ENCODE peak calls at places on chromosomes 7 and 10, in four cellular contexts. One of them, this sample, is unnamed.

GRCh38 chr7:39589323-39590111 is 23.3 kb downstream of the YAE1 start:
- DNase-seq in choroid plexus epithelial cell: peak; percentile 93
- DNase-seq in heart left ventricle: peak; percentile 25
- DNase-seq in thyroid gland: no peak
- DNase-seq in this sample: no peak

GRCh38 chr10:28326516-28327493 is 23.9 kb upstream of the MPP7 start:
- DNase-seq in heart left ventricle: peak; percentile 74
- DNase-seq in choroid plexus epithelial cell: peak; percentile 47
- DNase-seq in thyroid gland: peak; percentile 82
- DNase-seq in this sample: no peak

GRCh38 chr10:46541017-46541661 is 15.3 kb downstream of the GPRIN2 start:
- DNase-seq in heart left ventricle: no peak
- DNase-seq in choroid plexus epithelial cell: peak; percentile 49
- DNase-seq in thyroid gland: peak; percentile 40
- DNase-seq in this sample: peak; percentile 94

GRCh38 chr10:87852092-87852491 is 11.2 kb downstream of the KLLN start:
- DNase-seq in thyroid gland: no peak
- DNase-seq in choroid plexus epithelial cell: no peak
- DNase-seq in heart left ventricle: no peak
- DNase-seq in this sample: no peak

GRCh38 chr7:132635127-132635526 is 58.9 kb upstream of the PLXNA4 start:
- DNase-seq in thyroid gland: no peak
- DNase-seq in choroid plexus epithelial cell: no peak
- DNase-seq in heart left ventricle: no peak
- DNase-seq in this sample: no peak

GRCh38 chr7:6709808-6710207 is 3.1 kb upstream of the ZNF12 start:
- DNase-seq in choroid plexus epithelial cell: no peak
- DNase-seq in heart left ventricle: no peak
- DNase-seq in thyroid gland: no peak
- DNase-seq in this sample: no peak

GRCh38 chr10:119306514-119306951 is 99.2 kb downstream of the GRK5 start:
- DNase-seq in heart left ventricle: no peak
- DNase-seq in thyroid gland: no peak
- DNase-seq in choroid plexus epithelial cell: no peak
- DNase-seq in this sample: no peak

GRCh38 chr7:95871078-95871848 is 98.9 kb downstream of the DYNC1I1 start:
- DNase-seq in heart left ventricle: peak; percentile 20
- DNase-seq in choroid plexus epithelial cell: peak; percentile 78
- DNase-seq in thyroid gland: peak; percentile 38
- DNase-seq in this sample: no peak

GRCh38 chr7:30048582-30048981 is 20.4 kb downstream of the PLEKHA8 start:
- DNase-seq in thyroid gland: no peak
- DNase-seq in choroid plexus epithelial cell: no peak
- DNase-seq in heart left ventricle: no peak
- DNase-seq in this sample: no peak

GRCh38 chr10:110307805-110308204 is 3.1 kb upstream of the SMNDC1 start:
- DNase-seq in choroid plexus epithelial cell: no peak
- DNase-seq in thyroid gland: no peak
- DNase-seq in heart left ventricle: no peak
- DNase-seq in this sample: no peak

GRCh38 chr7:105971867-105972266 is 8.8 kb downstream of the CDHR3 start:
- DNase-seq in choroid plexus epithelial cell: no peak
- DNase-seq in thyroid gland: peak; percentile 33
- DNase-seq in heart left ventricle: no peak
- DNase-seq in this sample: no peak

GRCh38 chr10:35422236-35422635 is 85.9 kb downstream of the CCNY start:
- DNase-seq in choroid plexus epithelial cell: no peak
- DNase-seq in thyroid gland: no peak
- DNase-seq in heart left ventricle: no peak
- DNase-seq in this sample: no peak

GRCh38 chr7:139127648-139128047 is 18.1 kb upstream of the ZC3HAV1 start:
- DNase-seq in choroid plexus epithelial cell: peak; percentile 39
- DNase-seq in heart left ventricle: no peak
- DNase-seq in thyroid gland: no peak
- DNase-seq in this sample: no peak
- TF ChIP-seq CTCF in choroid plexus epithelial cell: no peak
- TF ChIP-seq CTCF in heart left ventricle: no peak
- TF ChIP-seq CTCF in thyroid gland: no peak
- TF ChIP-seq CTCF in this sample: peak; percentile 50

DNA sequence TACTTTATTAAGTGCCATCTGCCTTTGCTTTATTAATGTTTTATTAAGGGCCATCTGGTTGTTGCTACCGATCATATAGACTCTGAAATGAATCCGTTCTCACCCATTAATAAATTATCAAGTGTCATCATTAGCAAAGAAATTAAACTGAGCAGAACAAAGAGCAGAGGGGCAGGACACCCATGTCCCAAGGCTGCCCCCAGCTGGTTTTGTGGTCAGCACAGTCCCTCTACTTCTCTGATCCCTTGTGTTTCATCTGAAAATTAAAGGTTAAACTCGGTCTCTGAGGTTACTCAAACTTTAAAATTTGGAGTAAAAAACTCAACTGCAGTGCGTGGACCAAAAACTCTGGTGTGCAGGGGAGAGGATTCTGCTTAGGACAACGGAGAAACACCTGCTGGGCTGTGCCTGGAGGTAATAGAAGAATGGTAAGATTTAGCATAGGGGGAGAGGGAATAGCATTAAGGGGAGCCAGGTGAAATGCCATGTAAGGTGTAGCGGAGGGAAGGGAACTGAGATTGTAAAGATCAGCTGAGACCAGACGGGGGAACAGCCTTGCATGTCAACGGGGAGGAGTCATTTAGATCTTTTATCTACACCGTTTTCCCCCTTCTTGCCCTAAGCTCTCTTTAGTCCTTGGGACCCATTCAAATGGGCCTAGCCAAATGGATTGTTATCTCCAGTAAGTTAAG is 10.8 kb upstream of the GSDME start:
- DNase-seq in choroid plexus epithelial cell: no peak
- DNase-seq in thyroid gland: no peak
- DNase-seq in heart left ventricle: no peak
- DNase-seq in this sample: no peak
- TF ChIP-seq CTCF in choroid plexus epithelial cell: no peak
- TF ChIP-seq CTCF in thyroid gland: no peak
- TF ChIP-seq CTCF in heart left ventricle: no peak
- TF ChIP-seq CTCF in this sample: peak; percentile 34

DNA sequence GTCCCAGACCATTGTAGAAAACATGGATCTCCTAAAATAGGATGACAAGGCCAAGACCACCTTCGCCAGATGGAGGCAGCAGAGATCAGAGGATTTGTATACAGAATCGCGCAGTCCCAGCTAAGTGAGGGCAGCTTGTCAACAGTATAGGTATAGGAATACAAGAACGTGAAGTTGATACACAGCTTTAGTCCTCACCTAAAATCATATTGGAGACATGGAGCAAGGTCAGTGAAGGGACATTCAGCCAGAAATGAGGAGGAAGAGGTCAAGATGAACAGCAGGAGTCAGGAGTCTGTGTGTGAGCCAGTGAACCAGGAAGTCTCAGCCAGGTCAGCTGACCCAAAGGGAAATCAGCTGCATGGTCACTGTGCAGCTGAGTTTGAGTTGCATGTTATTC is 263.4 kb upstream of the PRKCQ start:
- DNase-seq in thyroid gland: no peak
- DNase-seq in heart left ventricle: no peak
- DNase-seq in choroid plexus epithelial cell: no peak
- DNase-seq in this sample: no peak
- TF ChIP-seq CTCF in thyroid gland: no peak
- TF ChIP-seq CTCF in heart left ventricle: no peak
- TF ChIP-seq CTCF in choroid plexus epithelial cell: no peak
- TF ChIP-seq CTCF in this sample: peak; percentile 13

DNA sequence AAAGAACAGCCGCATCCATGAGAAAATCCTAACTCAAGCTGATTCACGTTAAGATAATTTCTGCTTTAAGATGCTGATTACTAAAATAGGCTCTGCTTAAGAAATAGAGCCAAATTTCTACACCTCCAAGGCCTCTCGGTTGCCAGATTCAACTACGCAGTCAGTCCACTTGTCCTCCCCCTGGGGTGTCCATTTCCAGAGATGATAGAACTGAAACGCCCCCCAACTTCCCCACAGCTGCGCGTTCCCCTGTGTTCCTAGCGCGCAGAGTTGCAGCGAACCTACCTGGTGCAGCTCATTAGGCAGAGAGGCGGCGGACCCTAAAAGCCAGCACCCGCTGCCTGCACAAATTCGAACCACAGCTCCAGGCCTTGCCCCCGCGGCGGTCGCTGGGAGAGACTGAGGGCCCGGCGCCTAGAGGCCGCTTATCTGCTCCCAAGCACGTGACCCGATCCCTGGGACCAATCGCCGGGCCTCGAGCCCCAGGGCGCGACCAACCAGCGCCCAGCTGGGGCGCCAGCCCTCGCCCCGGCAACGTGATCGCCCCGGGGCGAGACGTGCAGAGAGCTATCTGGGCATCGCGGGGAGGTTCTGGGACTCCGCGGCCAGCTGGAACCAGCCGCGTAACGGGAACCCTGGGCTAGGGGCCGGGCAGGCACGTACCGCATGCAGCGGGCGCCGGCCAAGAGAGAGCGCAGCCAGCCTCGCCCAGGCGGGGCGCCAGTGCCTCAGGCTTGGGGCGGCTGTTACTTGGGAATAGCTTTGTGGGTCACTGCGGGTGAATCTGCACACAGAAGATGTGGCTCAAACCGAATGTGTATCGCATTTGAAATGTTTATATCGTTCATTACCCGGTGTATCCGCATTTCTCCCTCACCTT is at the start of gene PPP1R3C:
- DNase-seq in thyroid gland: peak; percentile 81
- DNase-seq in heart left ventricle: peak; percentile 90
- DNase-seq in choroid plexus epithelial cell: peak; percentile 88
- DNase-seq in this sample: peak; percentile 93
- TF ChIP-seq CTCF in thyroid gland: peak; percentile 16
- TF ChIP-seq CTCF in heart left ventricle: no peak
- TF ChIP-seq CTCF in choroid plexus epithelial cell: peak; percentile 43
- TF ChIP-seq CTCF in this sample: peak; percentile 67